ENCODE peak calls at places on chromosomes 6 and 20, in eight cellular contexts. X, F, V, Y, I, W, P and U are unnamed samples.

GRCh38 chr6:89433637-89434499 is 916 bp downstream of the ANKRD6 start:
- DNase-seq in X (no peak), F (peak), V (no peak), Y (no peak), I (peak), W (peak), P (peak), U (no peak)

GRCh38 chr6:43172127-43173007 is 1.3 kb downstream of the SRF start:
- DNase-seq in X (peak), F (peak), V (peak), Y (peak), I (peak), W (peak), P (peak), U (no peak)

GRCh38 chr6:89977808-89978748 is 83.8 kb downstream of the GJA10 start:
- DNase-seq in X (no peak), F (peak), V (peak), Y (no peak), I (no peak), W (peak), P (no peak), U (no peak)

GRCh38 chr6:148831531-148831930 is 84.7 kb downstream of the UST start:
- DNase-seq in X (no peak), F (peak), V (peak), Y (no peak), I (no peak), W (no peak), P (no peak), U (no peak)

GRCh38 chr6:145214570-145214969 is 520.8 kb downstream of the EPM2A start:
- DNase-seq in X (peak), F (peak), V (peak), Y (no peak), I (no peak), W (no peak), P (no peak), U (no peak)

GRCh38 chr20:46159101-46159897 is 41.2 kb downstream of the CD40 start:
- DNase-seq in X (no peak), F (no peak), V (no peak), Y (no peak), I (no peak), W (no peak), P (no peak), U (no peak)

GRCh38 chr6:6758915-6759654 is 170.6 kb downstream of the LY86 start:
- DNase-seq in X (peak), F (peak), V (peak), Y (no peak), I (peak), W (no peak), P (peak), U (no peak)

GRCh38 chr6:14922706-14923105 is 323.2 kb upstream of the JARID2 start:
- DNase-seq in X (no peak), F (no peak), V (no peak), Y (no peak), I (no peak), W (no peak), P (no peak), U (no peak)

GRCh38 chr6:134630468-134631180 is 312.7 kb upstream of the SGK1 start:
- DNase-seq in X (no peak), F (no peak), V (no peak), Y (no peak), I (peak), W (no peak), P (no peak), U (peak)

GRCh38 chr6:40917603-40918002 is 121.4 kb downstream of the UNC5CL start:
- DNase-seq in X (no peak), F (no peak), V (no peak), Y (no peak), I (no peak), W (no peak), P (no peak), U (no peak)

GRCh38 chr6:18389479-18389878 is 2.3 kb downstream of the RNF144B start:
- DNase-seq in X (no peak), F (no peak), V (peak), Y (no peak), I (no peak), W (no peak), P (no peak), U (no peak)
- H3K4me3 ChIP-seq in X (no peak), F (no peak), V (no peak), Y (no peak), I (peak), W (peak), P (no peak), U (peak)

GRCh38 chr6:56417823-56418222 is 170.4 kb upstream of the COL21A1 start:
- DNase-seq in X (no peak), F (no peak), V (no peak), Y (no peak), I (no peak), W (no peak), P (no peak), U (no peak)
- TF ChIP-seq CTCF in X (no peak), F (no peak), V (no peak), Y (no peak), I (peak), W (no peak), P (no peak), U (no peak)

GRCh38 chr20:41865938-41866337 is 247.8 kb upstream of the CHD6 start:
- DNase-seq in X (no peak), F (no peak), V (no peak), Y (no peak), I (no peak), W (no peak), P (no peak), U (no peak)
- H3K4me3 ChIP-seq in X (no peak), F (no peak), V (no peak), Y (no peak), I (no peak), W (no peak), P (no peak), U (no peak)

GRCh38 chr6:39867592-39867991 is 66.7 kb downstream of the MOCS1 start:
- DNase-seq in X (no peak), F (no peak), V (no peak), Y (no peak), I (no peak), W (no peak), P (no peak), U (no peak)

GRCh38 chr6:39873439-39873838 is 60.8 kb downstream of the MOCS1 start:
- DNase-seq in X (no peak), F (no peak), V (no peak), Y (no peak), I (no peak), W (no peak), P (no peak), U (no peak)

GRCh38 chr6:39865011-39865888 is 69.0 kb downstream of the MOCS1 start:
- DNase-seq in X (peak), F (peak), V (peak), Y (no peak), I (peak), W (peak), P (peak), U (peak)

GRCh38 chr6:39876111-39876510 is 58.2 kb downstream of the MOCS1 start:
- DNase-seq in X (no peak), F (no peak), V (peak), Y (no peak), I (no peak), W (no peak), P (no peak), U (no peak)

DNA sequence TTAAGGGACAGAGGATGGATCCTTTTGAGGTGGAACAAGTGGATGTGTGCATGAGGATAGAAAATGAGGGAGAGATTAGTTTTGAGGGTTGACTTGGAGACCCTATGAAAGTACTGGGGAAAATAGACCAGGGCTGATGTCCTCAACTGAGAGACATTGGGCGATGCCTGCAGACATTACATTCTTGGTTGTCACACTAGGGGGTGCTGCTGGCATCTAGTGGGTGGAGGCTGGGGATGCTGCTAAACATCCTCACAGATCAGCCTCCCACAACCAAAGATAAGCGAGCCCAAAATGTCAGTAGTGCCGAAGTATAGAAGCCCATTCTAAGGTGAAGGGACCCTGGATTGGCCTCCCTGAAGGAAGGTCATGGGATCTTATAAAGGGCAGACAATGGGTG is 63.3 kb downstream of the MOCS1 start:
- DNase-seq in X (no peak), F (no peak), V (no peak), Y (no peak), I (no peak), W (no peak), P (no peak), U (no peak)
- TF ChIP-seq CTCF in X (no peak), F (peak), V (no peak), Y (no peak), I (no peak), W (no peak), P (no peak), U (no peak)

GRCh38 chr6:91994787-91995186 is 1407.9 kb upstream of the MAP3K7 start:
- DNase-seq in X (no peak), F (no peak), V (no peak), Y (no peak), I (no peak), W (no peak), P (no peak), U (no peak)
- H3K4me3 ChIP-seq in X (no peak), F (no peak), V (no peak), Y (no peak), I (no peak), W (no peak), P (no peak), U (no peak)